ENCODE peak calls at places on chromosome 10, in five cellular contexts. H is lower leg skin, V is stomach, Y is tibial nerve, J is right lobe of liver. I is an unnamed sample.

GRCh38 chr10:70887804-70888800 is at the start of gene PCBD1:
- DNase-seq in V (peak; percentile 86), H (peak; percentile 94), Y (peak; percentile 38), J (peak; percentile 94), I (peak; percentile 84)

GRCh38 chr10:31099664-31100063 is 68.0 kb upstream of the ZNF438 start:
- DNase-seq in J (no peak), V (peak; percentile 46), Y (no peak), H (no peak), I (no peak)

GRCh38 chr10:59055046-59055445 is 121.4 kb upstream of the PHYHIPL start:
- DNase-seq in V (no peak), Y (no peak), J (no peak), H (no peak), I (no peak)

GRCh38 chr10:50621981-50622496 is 1.7 kb downstream of the SGMS1 start:
- DNase-seq in J (peak; percentile 99), Y (peak; percentile 99), H (peak; percentile 99), V (peak; percentile 90), I (peak; percentile 95)

GRCh38 chr10:99370993-99371392 is 41.8 kb downstream of the CNNM1 start:
- DNase-seq in Y (no peak), H (no peak), J (no peak), V (no peak), I (no peak)

GRCh38 chr10:132641401-132641800 is 103.8 kb downstream of the INPP5A start:
- DNase-seq in J (no peak), H (peak; percentile 54), V (no peak), Y (no peak), I (no peak)

GRCh38 chr10:49177391-49178355 is 10.5 kb downstream of the TMEM273 start:
- DNase-seq in H (peak; percentile 87), Y (no peak), J (peak; percentile 53), V (no peak), I (peak; percentile 84)

GRCh38 chr10:107653832-107654287 is 489.4 kb upstream of the SORCS1 start:
- DNase-seq in J (no peak), V (no peak), H (no peak), Y (peak; percentile 17), I (no peak)

GRCh38 chr10:110364531-110364937 is 59.8 kb upstream of the SMNDC1 start:
- DNase-seq in J (no peak), Y (no peak), V (no peak), H (no peak), I (no peak)

GRCh38 chr10:70458329-70459060 is 17.0 kb upstream of the NODAL start:
- DNase-seq in Y (peak; percentile 31), J (no peak), V (peak; percentile 68), H (no peak), I (peak; percentile 91)

GRCh38 chr10:9254353-9254752 is 1199.9 kb downstream of the GATA3 start:
- DNase-seq in V (no peak), J (no peak), Y (no peak), H (no peak), I (no peak)

GRCh38 chr10:130745251-130745650 is 566.3 kb downstream of the TCERG1L start:
- DNase-seq in Y (no peak), J (peak; percentile 22), V (no peak), H (peak; percentile 76), I (no peak)

GRCh38 chr10:125816548-125816947 is 6.5 kb downstream of the UROS start:
- DNase-seq in V (no peak), Y (no peak), H (no peak), J (no peak), I (no peak)

GRCh38 chr10:107971411-107971810 is 806.9 kb upstream of the SORCS1 start:
- DNase-seq in Y (no peak), H (no peak), J (no peak), V (no peak), I (no peak)

GRCh38 chr10:110444009-110444347 is 53.7 kb upstream of the DUSP5 start:
- DNase-seq in V (no peak), H (no peak), J (no peak), Y (no peak), I (peak; percentile 54)

GRCh38 chr10:92240289-92241157 is 50.4 kb downstream of the CPEB3 start:
- DNase-seq in H (peak; percentile 87), V (peak; percentile 70), Y (peak; percentile 70), J (peak; percentile 79), I (peak; percentile 59)

GRCh38 chr10:97601268-97602215 is 12.0 kb downstream of the C10orf62 start:
- DNase-seq in H (no peak), J (no peak), V (no peak), Y (no peak), I (peak; percentile 69)

GRCh38 chr10:122829454-122829853 is 16.2 kb downstream of the CUZD1 start:
- DNase-seq in V (no peak), Y (no peak), H (no peak), J (no peak), I (no peak)

DNA sequence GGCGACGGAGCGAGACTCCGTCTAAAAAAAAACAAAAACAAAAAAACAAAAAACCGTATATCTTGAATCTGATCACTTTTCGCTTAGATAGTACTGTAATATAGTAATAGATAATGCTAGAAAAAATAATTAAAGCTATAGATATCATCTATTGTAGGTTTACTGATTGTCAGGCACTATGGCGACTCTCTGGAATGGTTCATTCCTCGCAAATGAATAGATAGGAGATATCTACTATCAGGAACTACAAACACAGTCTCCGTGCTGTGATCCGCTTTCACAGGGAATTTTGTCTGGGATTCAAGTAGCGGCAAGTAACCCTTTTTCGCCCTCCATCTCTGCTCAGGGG is 342 bp upstream of the MEIG1 start:
- DNase-seq in H (no peak), Y (no peak), V (no peak), J (no peak), I (no peak)
- TF ChIP-seq POLR2A in H (no peak), Y (no peak), V (no peak), J (peak; percentile 38), I (no peak)

GRCh38 chr10:114412907-114413386 is 8.6 kb upstream of the AFAP1L2 start:
- DNase-seq in Y (no peak), J (no peak), H (peak; percentile 81), V (no peak), I (peak; percentile 58)
- TF ChIP-seq CTCF in Y (no peak), J (no peak), H (no peak), V (no peak), I (no peak)

DNA sequence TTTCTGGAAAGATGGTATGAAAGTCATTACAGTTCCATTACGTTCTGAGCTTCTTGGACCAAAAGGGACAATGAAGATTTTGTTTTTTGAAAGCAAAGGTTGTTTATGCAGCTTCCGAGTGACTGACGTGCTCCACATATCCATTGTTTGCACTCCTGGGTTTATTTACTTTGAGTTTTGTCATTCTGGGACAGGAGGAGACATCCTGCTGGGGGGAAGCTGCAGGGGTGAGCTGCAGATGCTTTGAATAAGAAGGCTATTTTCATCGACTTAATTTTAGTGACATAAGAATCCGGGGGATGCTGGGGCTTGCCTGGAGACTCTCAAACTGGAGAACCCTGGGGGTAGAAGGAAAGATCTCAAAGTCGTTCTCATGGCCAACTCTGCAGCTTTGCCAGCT is 12.7 kb upstream of the SFMBT2 start:
- DNase-seq in H (no peak), J (no peak), Y (no peak), V (no peak), I (no peak)
- H3K4me3 ChIP-seq in H (no peak overlapping the region), J (no peak overlapping the region), Y (no peak overlapping the region), V (no peak overlapping the region), I (no peak overlapping the region)

DNA sequence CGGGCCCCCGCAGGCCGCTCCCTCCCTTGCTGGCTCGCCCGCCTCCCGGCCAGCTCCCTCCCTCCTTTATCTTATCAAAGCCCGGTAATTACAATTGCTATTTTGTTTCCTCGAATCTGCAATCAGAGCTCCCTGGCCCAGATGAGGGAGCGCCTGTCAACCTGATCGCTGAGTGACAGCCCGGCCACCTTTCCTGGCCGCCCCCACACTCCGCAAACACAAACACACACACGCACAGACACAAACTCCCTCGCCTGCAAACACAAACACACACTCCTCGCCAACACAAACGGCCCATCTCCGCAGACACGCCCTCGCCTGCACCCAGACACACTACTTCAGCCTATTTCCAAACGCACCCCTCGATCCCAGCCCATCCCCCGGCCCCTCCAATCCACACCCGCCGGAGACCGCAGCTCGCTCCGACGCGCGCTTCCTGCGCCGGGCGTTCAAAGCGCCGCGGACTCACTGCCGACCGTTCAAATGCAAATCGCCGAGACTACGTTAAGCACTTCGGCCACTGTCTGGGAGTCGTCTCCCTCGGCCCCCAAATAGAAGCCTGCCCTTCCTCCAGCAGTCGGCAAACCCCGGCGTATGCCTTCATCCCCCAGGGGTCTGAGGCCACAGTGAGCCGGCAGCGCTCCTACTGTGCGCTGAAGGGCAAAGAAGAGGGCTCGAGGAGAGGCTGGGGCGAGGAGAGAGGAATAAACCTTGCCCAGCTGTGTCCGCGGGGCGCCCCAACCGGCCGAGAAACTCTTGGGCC is 3.0 kb upstream of the FGF8 start:
- DNase-seq in V (peak; percentile 68), H (peak; percentile 85), J (no peak), Y (no peak), I (no peak)
- TF ChIP-seq POLR2A in V (no peak), H (no peak), J (no peak), Y (no peak), I (no peak)

DNA sequence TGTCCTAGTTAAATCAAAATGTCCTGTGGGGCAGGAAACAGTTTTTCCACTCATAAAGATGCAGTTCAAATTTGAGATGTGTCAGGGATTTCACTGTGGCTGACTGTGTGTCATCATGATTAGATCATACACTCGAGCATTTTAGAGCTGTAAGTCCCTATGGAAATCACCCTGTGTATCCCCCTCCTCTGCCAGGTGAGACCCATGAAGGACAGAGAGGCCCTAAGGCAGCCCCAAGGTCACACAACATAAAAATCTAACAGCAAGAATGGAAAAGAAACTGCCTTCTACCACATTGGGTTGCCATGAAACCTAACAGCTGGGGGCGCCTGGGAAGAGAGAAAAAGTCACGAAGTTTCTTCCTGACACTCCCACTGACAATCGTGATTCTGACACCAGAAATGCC is 135.8 kb downstream of the KCNMA1 start:
- DNase-seq in H (no peak), J (no peak), V (no peak), Y (no peak), I (no peak)
- TF ChIP-seq CTCF in H (no peak), J (no peak), V (no peak), Y (no peak), I (no peak)

DNA sequence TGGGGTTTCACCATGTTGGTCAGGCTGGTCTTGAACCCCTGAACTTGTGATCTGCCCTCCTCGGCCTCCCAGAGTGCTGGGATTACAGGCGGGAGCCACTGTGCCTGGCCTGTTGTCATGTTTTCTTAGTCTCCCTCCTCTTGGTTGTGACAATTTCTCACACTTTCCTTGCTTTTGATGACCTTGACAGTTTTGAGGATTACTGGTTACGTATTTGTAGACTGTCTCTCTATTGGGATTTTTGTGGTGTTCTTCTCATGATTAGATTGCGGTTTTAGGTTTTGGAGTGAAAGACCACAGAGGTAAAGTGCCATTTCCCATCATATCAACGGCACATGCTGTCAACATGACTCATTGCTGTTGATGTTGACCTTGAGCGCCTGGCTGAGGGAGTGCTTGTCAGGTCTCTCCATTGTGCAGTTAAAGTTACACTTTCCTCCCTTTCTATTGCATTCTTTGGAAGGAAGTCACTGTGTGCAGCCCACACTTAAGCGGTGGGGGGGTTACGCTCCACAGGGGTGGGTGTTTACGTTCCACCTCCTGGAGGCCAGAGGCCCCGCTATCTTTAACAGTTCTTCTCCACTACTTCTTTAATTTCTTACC is 10.8 kb downstream of the NEURL1 start:
- DNase-seq in H (no peak), V (peak; percentile 34), J (no peak), Y (no peak), I (no peak)
- H3K4me3 ChIP-seq in H (no peak overlapping the region), V (no peak overlapping the region), J (no peak overlapping the region), Y (no peak overlapping the region), I (no peak overlapping the region)